ENCODE peak calls at places on chromosome 5, in nine cellular contexts. W is stomach; S is adrenal gland; O is lower lobe of right lung; Q is CD8-positive, alpha-beta T cell; L is Panc1; F is heart right ventricle; E is OCI-LY7; N is CD4-positive, alpha-beta memory T cell. I is an unnamed sample.
A peak's percentile ranks its signal among the peaks of the same experiment; 100 is the strongest.

GRCh38 chr5:14937277-14937676 is 65.7 kb upstream of the ANKH start:
- DNase-seq in S (peak; percentile 35), O (no peak), W (no peak), L (no peak), Q (no peak), N (no peak), F (no peak), E (no peak), I (no peak)

GRCh38 chr5:133883916-133884315 is 84.5 kb downstream of the C5orf15 start:
- DNase-seq in Q (no peak), S (no peak), L (no peak), F (no peak), O (no peak), E (no peak), N (no peak), W (no peak), I (no peak)

GRCh38 chr5:148428825-148429224 is 45.1 kb downstream of the FBXO38 start:
- DNase-seq in E (no peak), Q (no peak), F (no peak), W (no peak), N (no peak), O (no peak), L (no peak), S (no peak), I (no peak)

GRCh38 chr5:72951850-72952468 is 3.9 kb upstream of the FCHO2 start:
- DNase-seq in S (peak; percentile 10), O (no peak), L (peak; percentile 81), W (no peak), E (no peak), N (no peak), F (no peak), Q (no peak), I (no peak)

GRCh38 chr5:141003791-141004601 is 37.7 kb downstream of the PCDHAC2 start:
- DNase-seq in F (no peak), E (no peak), L (peak; percentile 57), O (peak; percentile 74), S (no peak), N (no peak), W (peak; percentile 42), Q (no peak), I (no peak)

GRCh38 chr5:158884827-158885512 is 214.7 kb downstream of the EBF1 start:
- DNase-seq in F (no peak), W (no peak), O (no peak), E (peak; percentile 72), N (no peak), Q (no peak), S (no peak), L (no peak), I (no peak)

GRCh38 chr5:181234455-181235306 is 9.0 kb downstream of the RACK1 start:
- DNase-seq in S (no peak), W (no peak), L (no peak), E (no peak), O (no peak), F (no peak), Q (no peak), N (no peak), I (no peak)

GRCh38 chr5:36450229-36451024 is 148.7 kb upstream of the RANBP3L start:
- DNase-seq in W (no peak), Q (no peak), L (no peak), S (no peak), E (no peak), N (no peak), F (no peak), O (no peak), I (no peak)

GRCh38 chr5:155451106-155451505 is 437.6 kb downstream of the KIF4B start:
- DNase-seq in F (no peak), N (no peak), S (no peak), O (no peak), Q (no peak), W (no peak), L (no peak), E (no peak), I (no peak)

GRCh38 chr5:9621379-9621903 is 8.7 kb downstream of the TAS2R1 start:
- DNase-seq in Q (no peak), F (no peak), W (no peak), E (no peak), O (no peak), N (no peak), S (no peak), L (no peak), I (no peak)

DNA sequence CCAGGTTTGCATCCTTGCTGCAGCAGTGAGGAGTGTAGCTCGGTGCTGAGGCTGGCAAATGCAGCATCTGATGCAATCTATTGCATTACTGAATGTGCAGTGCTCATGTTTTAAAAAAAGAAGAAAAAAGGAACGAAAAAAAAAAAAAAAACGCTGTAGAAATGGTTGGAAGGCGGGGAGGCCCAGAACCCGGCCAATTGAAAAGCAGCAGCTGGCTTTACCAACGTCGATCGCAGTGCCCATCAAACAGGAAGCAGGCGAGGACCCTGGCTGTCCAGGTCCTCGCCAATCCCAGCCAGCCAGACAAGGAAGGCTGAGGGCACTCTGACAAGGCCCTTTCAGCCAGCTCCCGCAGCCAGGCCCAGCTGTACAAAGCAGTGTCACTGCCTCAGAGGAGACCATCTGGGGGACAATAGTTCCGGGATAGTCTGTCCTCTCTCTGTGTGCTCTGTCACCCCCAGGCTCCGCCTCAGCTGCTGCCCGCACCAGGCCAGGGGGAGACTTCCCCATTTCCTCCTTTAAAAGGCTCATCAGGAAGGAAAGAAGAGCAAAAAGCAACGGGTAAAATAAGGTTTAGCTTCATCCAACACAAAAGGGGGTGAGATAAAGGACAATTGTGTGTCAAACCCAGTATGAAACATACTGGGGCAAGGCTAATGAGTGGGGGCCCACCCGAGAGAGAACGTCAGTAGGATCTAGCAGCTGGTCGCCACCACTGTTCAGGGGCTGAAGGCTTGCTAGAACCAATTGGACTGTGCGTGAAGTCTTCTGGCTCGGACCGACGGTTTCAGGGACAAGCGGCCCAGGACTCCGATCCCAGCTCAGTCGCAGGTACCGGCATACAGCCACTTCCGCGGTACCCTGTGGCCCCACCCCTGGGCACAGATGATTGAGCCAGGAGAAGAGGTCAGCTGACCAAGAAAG is 21.6 kb upstream of the CPEB4 start:
- DNase-seq in Q (no peak), S (no peak), E (no peak), O (peak; percentile 70), L (no peak), W (no peak), N (no peak), F (peak; percentile 25), I (peak; percentile 77)
- H3K27ac ChIP-seq in Q (no peak overlapping the region), S (peak overlapping the region; percentile 44), E (no peak overlapping the region), O (peak overlapping the region; percentile 78), L (no peak overlapping the region), W (peak overlapping the region; percentile 29), N (no peak overlapping the region), F (peak overlapping the region; percentile 31), I (peak overlapping the region; percentile 99)

GRCh38 chr5:43367453-43367852 is 44.7 kb downstream of the CCL28 start:
- DNase-seq in F (no peak), W (no peak), Q (no peak), L (no peak), S (no peak), O (no peak), E (no peak), N (no peak), I (no peak)

GRCh38 chr5:43370352-43370751 is 41.8 kb downstream of the CCL28 start:
- DNase-seq in W (no peak), S (no peak), F (no peak), N (no peak), E (no peak), L (no peak), O (no peak), Q (no peak), I (no peak)

GRCh38 chr5:43367909-43368648 is 44.1 kb downstream of the CCL28 start:
- DNase-seq in W (no peak), L (no peak), S (no peak), O (no peak), E (no peak), Q (no peak), F (no peak), N (no peak), I (no peak)

DNA sequence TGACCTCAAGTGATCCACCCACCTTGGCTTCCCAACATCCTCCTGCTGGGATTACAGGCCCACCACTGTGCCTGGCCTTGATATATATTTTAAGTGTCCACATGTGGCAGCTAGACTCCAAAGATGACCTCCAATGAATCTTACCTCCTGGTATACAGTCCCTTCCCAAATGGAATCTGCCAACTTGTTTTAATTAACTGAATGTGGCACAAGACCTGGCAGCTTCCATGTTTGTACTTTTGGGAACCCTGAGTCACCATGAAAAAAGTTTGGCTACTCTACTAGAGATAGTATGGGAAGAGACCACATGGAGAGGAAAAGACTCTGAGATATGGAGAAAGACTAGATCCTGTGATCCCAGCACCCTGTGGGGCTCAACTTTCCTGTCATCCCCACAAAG is 42.5 kb downstream of the CCL28 start:
- DNase-seq in Q (no peak), L (no peak), W (no peak), E (no peak), F (no peak), S (no peak), O (no peak), N (no peak), I (no peak)
- H3K27ac ChIP-seq in Q (no peak overlapping the region), L (no peak overlapping the region), W (no peak overlapping the region), E (no peak overlapping the region), F (no peak overlapping the region), S (no peak overlapping the region), O (no peak overlapping the region), N (no peak overlapping the region), I (no peak overlapping the region)

GRCh38 chr5:166358127-166358840 is 1933.2 kb upstream of the WWC1 start:
- DNase-seq in L (no peak), Q (no peak), S (no peak), N (no peak), O (no peak), W (no peak), F (no peak), E (no peak), I (no peak)
- H3K27ac ChIP-seq in L (no peak overlapping the region), Q (no peak overlapping the region), S (no peak overlapping the region), N (no peak overlapping the region), O (no peak overlapping the region), W (no peak overlapping the region), F (no peak overlapping the region), E (no peak overlapping the region), I (no peak overlapping the region)

DNA sequence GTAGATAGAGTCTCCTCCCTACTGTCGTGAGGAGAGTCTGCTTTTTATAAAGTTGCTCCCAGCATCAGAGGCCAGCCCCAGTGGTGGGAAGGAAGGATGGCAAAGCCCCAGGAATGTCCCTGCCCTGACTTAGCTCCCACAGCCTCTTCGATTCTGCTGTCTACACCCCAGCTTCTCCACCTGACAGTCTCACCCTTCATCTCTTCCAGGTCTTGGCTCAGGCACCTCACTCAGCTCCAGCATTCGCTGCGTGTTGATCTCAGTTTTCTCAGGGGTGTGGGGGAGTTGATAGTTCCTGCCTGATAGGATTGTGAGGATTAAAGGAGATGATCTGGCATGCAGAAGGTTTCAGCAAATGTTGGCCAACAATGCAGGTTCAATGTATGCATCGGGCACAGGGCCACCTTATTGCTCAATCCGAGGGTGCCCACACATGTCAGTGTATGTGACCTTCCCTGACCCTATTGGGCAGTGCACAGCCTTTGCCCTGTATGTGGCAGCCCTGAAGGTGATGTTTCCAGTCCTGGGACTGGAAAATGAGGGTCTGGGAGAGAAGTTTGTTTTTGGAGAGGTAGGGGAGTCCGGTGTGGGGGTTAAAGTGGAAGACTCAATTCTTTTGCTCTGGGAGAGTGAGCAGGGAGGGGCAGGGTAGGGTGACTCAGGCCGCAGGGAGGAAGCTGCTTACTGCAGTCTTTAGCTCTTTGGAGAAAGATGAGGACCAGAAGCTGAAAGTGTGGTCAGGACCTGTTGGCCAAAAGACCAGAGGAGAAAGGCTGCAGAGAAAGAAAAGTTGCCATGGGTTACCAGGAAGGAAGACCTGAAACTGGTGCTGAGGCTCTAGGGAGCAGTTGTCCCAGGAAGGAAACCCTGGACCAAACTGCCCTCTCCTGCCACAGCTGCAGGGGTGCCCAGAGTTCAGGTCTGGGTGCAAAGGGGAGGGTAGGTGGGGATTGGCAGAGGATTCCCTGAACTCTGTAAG is 153.2 kb downstream of the MACROH2A1 start:
- DNase-seq in F (no peak), W (peak; percentile 23), N (no peak), S (no peak), O (no peak), E (no peak), Q (peak; percentile 41), L (no peak), I (no peak)
- H3K27ac ChIP-seq in F (no peak overlapping the region), W (no peak overlapping the region), N (no peak overlapping the region), S (peak overlapping the region; percentile 62), O (no peak overlapping the region), E (no peak overlapping the region), Q (no peak overlapping the region), L (peak overlapping the region; percentile 59), I (no peak overlapping the region)

I was measured in substantia nigra.